ENCODE peak calls at places on chromosomes 4 and X, in seven cellular contexts. E is tibial nerve, R is suprapubic skin, B is ovary, K is esophagus muscularis mucosa, G is H1, I is upper lobe of left lung. W is an unnamed sample.

GRCh38 chrX:85815203-85815751 is 232.1 kb downstream of the CHM start:
- DNase-seq in E (no peak), R (no peak), B (no peak), K (no peak), G (no peak), I (no peak), W (no peak)

GRCh38 chrX:130829526-130830515 is 73.2 kb downstream of the ENOX2 start:
- DNase-seq in E (no peak), R (no peak), B (no peak), K (no peak), G (no peak), I (no peak), W (no peak)

GRCh38 chr4:96356591-96357360 is 516.9 kb downstream of the PDHA2 start:
- DNase-seq in E (no peak), R (no peak), B (no peak), K (no peak), G (no peak), I (no peak), W (no peak)

GRCh38 chrX:55379396-55379795 is 72.5 kb upstream of the MAGEH1 start:
- DNase-seq in E (no peak), R (no peak), B (no peak), K (no peak), G (no peak), I (no peak), W (no peak)

GRCh38 chrX:18012974-18013373 is 151.9 kb upstream of the RAI2 start:
- DNase-seq in E (no peak), R (no peak), B (no peak), K (no peak), G (no peak), I (no peak), W (no peak)

GRCh38 chr4:1194028-1194900 is 21.9 kb upstream of the SPON2 start:
- DNase-seq in E (no peak), R (peak; percentile 78), B (peak; percentile 82), K (no peak), G (peak; percentile 52), I (peak; percentile 87), W (peak; percentile 58)

GRCh38 chr4:105923507-105924238 is 28.4 kb downstream of the NPNT start:
- DNase-seq in E (peak; percentile 24), R (no peak), B (no peak), K (no peak), G (no peak), I (no peak), W (no peak)

GRCh38 chrX:18941896-18942295 is 42.0 kb downstream of the PHKA2 start:
- DNase-seq in E (no peak), R (no peak), B (no peak), K (no peak), G (no peak), I (no peak), W (no peak)

GRCh38 chr4:176137626-176138025 is 57.8 kb downstream of the SPATA4 start:
- DNase-seq in E (no peak), R (no peak), B (no peak), K (no peak), G (no peak), I (no peak), W (no peak)

GRCh38 chrX:47836164-47837072 is at the start of gene ZNF81:
- DNase-seq in E (peak; percentile 90), R (peak; percentile 97), B (peak; percentile 95), K (peak; percentile 97), G (peak; percentile 92), I (peak; percentile 92), W (peak; percentile 96)

GRCh38 chrX:100424012-100424411 is 13.9 kb upstream of the PCDH19 start:
- DNase-seq in E (no peak), R (no peak), B (no peak), K (no peak), G (peak; percentile 49), I (no peak), W (no peak)

GRCh38 chr4:183628189-183628588 is 30.8 kb downstream of the RWDD4 start:
- DNase-seq in E (no peak), R (no peak), B (no peak), K (no peak), G (no peak), I (no peak), W (no peak)

GRCh38 chrX:9352683-9353430 is 112.0 kb upstream of the TBL1X start:
- DNase-seq in E (peak; percentile 23), R (no peak), B (no peak), K (no peak), G (no peak), I (no peak), W (peak; percentile 41)

GRCh38 chrX:123803331-123803983 is 56.4 kb upstream of the XIAP start:
- DNase-seq in E (peak; percentile 15), R (no peak), B (no peak), K (no peak), G (no peak), I (no peak), W (no peak)

GRCh38 chr4:37588150-37588549 is 98.0 kb downstream of the RELL1 start:
- DNase-seq in E (no peak), R (no peak), B (no peak), K (no peak), G (no peak), I (no peak), W (no peak)

GRCh38 chr4:184408021-184408710 is 66.2 kb downstream of the IRF2 start:
- DNase-seq in E (no peak), R (no peak), B (no peak), K (no peak), G (no peak), I (no peak), W (no peak)

GRCh38 chr4:140260227-140260626 is 106.2 kb upstream of the MAML3 start:
- DNase-seq in E (no peak), R (no peak), B (no peak), K (no peak), G (no peak), I (no peak), W (no peak)

GRCh38 chrX:110032534-110033161 is 29.7 kb downstream of the TMEM164 start:
- DNase-seq in E (no peak), R (no peak), B (no peak), K (no peak), G (no peak), I (no peak), W (no peak)

GRCh38 chr4:1478766-1479355 is 72.6 kb upstream of the NKX1-1 start:
- DNase-seq in E (no peak), R (no peak), B (no peak), K (no peak), G (peak; percentile 20), I (no peak), W (no peak)

GRCh38 chrX:123189318-123189717 is 5.2 kb downstream of the GRIA3 start:
- DNase-seq in E (no peak), R (no peak), B (no peak), K (no peak), G (no peak), I (no peak), W (no peak)

GRCh38 chr4:43496602-43497001 is 604.1 kb downstream of the GRXCR1 start:
- DNase-seq in E (no peak), R (no peak), B (no peak), K (no peak), G (no peak), I (no peak), W (no peak)

DNA sequence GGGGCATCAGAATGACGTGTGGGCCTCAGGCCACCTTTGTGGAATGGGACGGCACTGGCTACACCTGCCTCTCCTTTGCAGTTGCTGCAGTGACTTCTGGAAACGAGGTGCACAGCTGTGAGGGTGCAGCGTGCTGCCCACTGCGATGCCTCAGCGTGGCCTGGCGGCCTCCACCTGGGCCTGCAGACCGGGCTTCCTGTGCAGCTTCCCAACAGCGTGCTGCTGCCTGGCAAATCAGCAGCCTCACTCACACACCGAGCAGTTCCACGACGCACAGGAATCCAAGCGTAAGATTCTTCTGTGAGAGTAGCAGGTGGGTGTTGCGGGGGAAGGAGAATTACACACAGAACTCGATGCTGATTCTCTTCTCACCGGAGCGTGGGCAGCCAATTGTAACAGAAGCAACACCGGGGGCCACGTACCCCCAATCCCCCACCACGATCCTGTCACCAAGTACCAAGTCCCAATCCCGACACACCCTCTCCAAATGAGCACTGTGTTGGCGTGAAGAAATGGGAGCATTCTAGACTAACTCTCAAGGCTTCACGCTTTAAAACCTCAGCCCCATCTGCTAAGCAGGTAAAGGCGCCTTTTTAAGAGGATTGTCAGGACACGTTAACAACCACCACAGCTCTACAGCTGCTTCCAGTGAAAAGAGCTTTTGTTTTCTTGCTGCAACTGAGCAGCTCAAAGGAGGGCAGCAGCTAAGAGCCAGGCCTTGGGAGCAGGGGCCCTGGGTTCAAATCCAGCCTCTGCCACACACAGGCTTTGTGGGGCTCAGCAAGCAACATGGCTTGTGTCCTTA is 16.9 kb downstream of the WDR1 start:
- DNase-seq in E (no peak), R (no peak), B (no peak), K (no peak), G (no peak), I (no peak), W (no peak)
- H3K36me3 ChIP-seq in E (peaks cover 71% of the 10 kb centered on the region), R (peaks cover 60% of the 10 kb centered on the region), B (no peaks in the 10 kb centered on the region), K (peaks cover 6% of the 10 kb centered on the region), G (peaks cover 37% of the 10 kb centered on the region), I (peaks cover 93% of the 10 kb centered on the region), W (no peaks in the 10 kb centered on the region)

GRCh38 chrX:40424259-40424658 is 156.5 kb upstream of the ATP6AP2 start:
- DNase-seq in E (no peak), R (no peak), B (no peak), K (no peak), G (no peak), I (no peak), W (no peak)

GRCh38 chrX:40418413-40419195 is 162.2 kb upstream of the ATP6AP2 start:
- DNase-seq in E (no peak), R (no peak), B (no peak), K (no peak), G (no peak), I (no peak), W (no peak)

GRCh38 chrX:40420899-40421729 is 159.7 kb upstream of the ATP6AP2 start:
- DNase-seq in E (no peak), R (no peak), B (no peak), K (no peak), G (no peak), I (no peak), W (no peak)

GRCh38 chrX:40422021-40422420 is 158.7 kb upstream of the ATP6AP2 start:
- DNase-seq in E (no peak), R (no peak), B (no peak), K (no peak), G (no peak), I (no peak), W (no peak)

DNA sequence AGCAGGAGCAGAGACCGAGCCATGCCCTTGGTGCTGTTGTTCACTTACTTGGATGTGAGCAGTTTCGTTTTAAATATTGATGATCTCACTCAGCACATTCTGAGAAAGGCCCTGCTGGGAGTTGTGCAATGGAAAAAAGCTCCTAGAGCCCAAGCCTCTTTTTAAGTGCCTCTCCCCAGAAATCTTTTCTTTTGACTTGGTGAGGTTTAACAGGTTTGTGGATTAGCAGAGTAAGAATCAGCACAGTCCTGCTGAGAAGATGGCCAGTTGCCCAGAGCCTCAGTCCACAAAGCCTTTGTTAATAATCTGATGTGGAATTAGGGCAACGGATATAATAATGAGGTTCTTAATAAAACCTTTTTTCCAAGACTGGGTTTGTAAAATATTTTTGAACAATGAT is 157.5 kb upstream of the ATP6AP2 start:
- DNase-seq in E (no peak), R (no peak), B (no peak), K (no peak), G (no peak), I (no peak), W (no peak)
- TF ChIP-seq EP300 in E (no peak), R (no peak), B (no peak), K (no peak), G (no peak), I (no peak), W (no peak)

GRCh38 chrX:53412441-53412840 is 10.0 kb downstream of the SMC1A start:
- DNase-seq in E (no peak), R (no peak), B (no peak), K (no peak), G (no peak), I (no peak), W (no peak)
- H3K36me3 ChIP-seq in E (peaks cover 65% of the 10 kb centered on the region), R (peaks cover 49% of the 10 kb centered on the region), B (no peaks in the 10 kb centered on the region), K (peaks cover 17% of the 10 kb centered on the region), G (peaks cover 56% of the 10 kb centered on the region), I (peaks cover 77% of the 10 kb centered on the region), W (no peaks in the 10 kb centered on the region)

GRCh38 chr4:6907658-6908191 is 1.9 kb upstream of the TBC1D14 start:
- DNase-seq in E (no peak), R (peak; percentile 60), B (peak; percentile 38), K (no peak), G (peak; percentile 72), I (no peak), W (peak; percentile 72)
- TF ChIP-seq EP300 in E (no peak), R (no peak), B (no peak), K (no peak), G (no peak), I (no peak), W (no peak)

W was measured in transverse colon.